ENCODE peak calls at places on chromosomes 4 and X, in seven cellular contexts. X is endothelial cell, K is A549, Q is ascending aorta, M is heart right ventricle, A is GM23338, P is WTC11. N is an unnamed sample.

GRCh38 chrX:47420264-47420663 is 49.9 kb downstream of the ZNF157 start:
- DNase-seq in X (no peak), K (no peak), Q (no peak), M (no peak), A (no peak), P (no peak), N (no peak)

GRCh38 chr4:7945709-7946380 is 6.2 kb upstream of the AFAP1 start:
- DNase-seq in X (no peak), K (no peak), Q (no peak), M (no peak), A (no peak), P (no peak), N (no peak)

GRCh38 chrX:37781808-37782207 is 1.9 kb downstream of the CYBB start:
- DNase-seq in X (no peak), K (no peak), Q (no peak), M (no peak), A (no peak), P (no peak), N (no peak)

GRCh38 chrX:38627683-38628082 is 66.3 kb downstream of the TSPAN7 start:
- DNase-seq in X (peak; percentile 7), K (peak; percentile 59), Q (no peak), M (no peak), A (peak; percentile 76), P (peak; percentile 19), N (no peak)

GRCh38 chr4:16226816-16227461 is 668 bp upstream of the TAPT1 start:
- DNase-seq in X (peak; percentile 51), K (peak; percentile 37), Q (no peak), M (peak; percentile 62), A (peak; percentile 71), P (peak; percentile 65), N (no peak)

GRCh38 chrX:121871122-121871521 is 823.7 kb downstream of the GLUD2 start:
- DNase-seq in X (no peak), K (no peak), Q (no peak), M (no peak), A (no peak), P (no peak), N (no peak)

GRCh38 chrX:25427873-25428555 is 412.2 kb upstream of the ARX start:
- DNase-seq in X (peak; percentile 27), K (no peak), Q (no peak), M (no peak), A (peak; percentile 55), P (peak; percentile 67), N (no peak)

GRCh38 chr4:1628892-1629703 is 55.0 kb downstream of the FAM53A start:
- DNase-seq in X (peak; percentile 89), K (peak; percentile 27), Q (no peak), M (peak; percentile 39), A (peak; percentile 79), P (peak; percentile 87), N (no peak)

GRCh38 chr4:109041463-109041862 is 261.0 kb downstream of the COL25A1 start:
- DNase-seq in X (no peak), K (no peak), Q (no peak), M (no peak), A (no peak), P (no peak), N (no peak)

GRCh38 chr4:2426069-2426397 is 7.3 kb downstream of the CFAP99 start:
- DNase-seq in X (no peak), K (no peak), Q (no peak), M (no peak), A (no peak), P (no peak), N (no peak)

GRCh38 chr4:183099537-183100297 is 660 bp downstream of the WWC2 start:
- DNase-seq in X (peak; percentile 69), K (peak; percentile 46), Q (no peak), M (peak; percentile 36), A (peak; percentile 89), P (peak; percentile 84), N (no peak)

GRCh38 chr4:41207330-41207831 is 7.0 kb downstream of the APBB2 start:
- DNase-seq in X (no peak), K (no peak), Q (no peak), M (peak; percentile 40), A (no peak), P (no peak), N (no peak)

GRCh38 chr4:1362046-1362445 is 15.0 kb downstream of the UVSSA start:
- DNase-seq in X (no peak), K (no peak), Q (no peak), M (no peak), A (no peak), P (no peak), N (no peak)

GRCh38 chr4:93289241-93289640 is 539.3 kb upstream of the ATOH1 start:
- DNase-seq in X (no peak), K (no peak), Q (no peak), M (no peak), A (no peak), P (no peak), N (no peak)

GRCh38 chrX:45709381-45709780 is 508.7 kb upstream of the DIPK2B start:
- DNase-seq in X (no peak), K (no peak), Q (no peak), M (no peak), A (no peak), P (no peak), N (no peak)

GRCh38 chr4:55854132-55854531 is 684 bp downstream of the EXOC1 start:
- DNase-seq in X (no peak), K (no peak), Q (no peak), M (no peak), A (no peak), P (no peak), N (no peak)

GRCh38 chr4:10461850-10462400 is 4.7 kb upstream of the ZNF518B start:
- DNase-seq in X (no peak), K (no peak), Q (no peak), M (no peak), A (peak; percentile 53), P (peak; percentile 21), N (no peak)

GRCh38 chrX:38233891-38234807 is 13.5 kb upstream of the SRPX start:
- DNase-seq in X (no peak), K (peak; percentile 13), Q (no peak), M (peak; percentile 17), A (peak; percentile 2), P (no peak), N (peak; percentile 53)

GRCh38 chrX:111071542-111072277 is 24.3 kb upstream of the PAK3 start:
- DNase-seq in X (no peak), K (no peak), Q (no peak), M (no peak), A (no peak), P (no peak), N (no peak)

GRCh38 chrX:10387011-10387410 is 230.2 kb downstream of the CLCN4 start:
- DNase-seq in X (no peak), K (no peak), Q (no peak), M (no peak), A (no peak), P (no peak), N (no peak)

GRCh38 chrX:109954333-109954732 is 48.6 kb upstream of the TMEM164 start:
- DNase-seq in X (no peak), K (no peak), Q (no peak), M (no peak), A (no peak), P (no peak), N (no peak)

GRCh38 chrX:154457491-154458115 is 478 bp upstream of the PLXNA3 start:
- DNase-seq in X (no peak), K (no peak), Q (no peak), M (peak; percentile 9), A (peak; percentile 80), P (peak; percentile 71), N (no peak)

GRCh38 chrX:40008841-40009461 is 88.8 kb downstream of the BCOR start:
- DNase-seq in X (no peak), K (no peak), Q (no peak), M (peak; percentile 65), A (peak; percentile 52), P (peak; percentile 36), N (no peak)

GRCh38 chr4:19776021-19776459 is 475.7 kb upstream of the SLIT2 start:
- DNase-seq in X (no peak), K (peak; percentile 19), Q (no peak), M (no peak), A (no peak), P (no peak), N (peak; percentile 14)

GRCh38 chrX:8033175-8033574 is 106.0 kb upstream of the PNPLA4 start:
- DNase-seq in X (no peak), K (no peak), Q (no peak), M (no peak), A (no peak), P (no peak), N (no peak)

GRCh38 chr4:105060628-105061027 is 86.0 kb upstream of the TET2 start:
- DNase-seq in X (no peak), K (no peak), Q (no peak), M (no peak), A (no peak), P (no peak), N (no peak)

GRCh38 chr4:123401466-123402175 is 5.0 kb downstream of the SPRY1 start:
- DNase-seq in X (no peak), K (no peak), Q (no peak), M (no peak), A (no peak), P (no peak), N (no peak)
- TF ChIP-seq CTCF in X (no peak), K (no peak), Q (no peak), M (no peak), A (no peak), P (no peak), N (no peak)

GRCh38 chr4:21806991-21807390 is 141.6 kb downstream of the KCNIP4 start:
- DNase-seq in X (no peak), K (no peak), Q (no peak), M (no peak), A (no peak), P (no peak), N (no peak)
- TF ChIP-seq CTCF in X (no peak), K (no peak), Q (no peak), M (no peak), A (peak; percentile 20), P (no peak), N (no peak)

GRCh38 chr4:150960818-150961217 is 54.3 kb downstream of the LRBA start:
- DNase-seq in X (peak; percentile 15), K (peak; percentile 53), Q (no peak), M (no peak), A (peak; percentile 83), P (peak; percentile 69), N (no peak)
- TF ChIP-seq CTCF in X (peak; percentile 37), K (peak; percentile 32), Q (no peak), M (peak; percentile 27), A (peak; percentile 92), P (peak; percentile 63), N (peak; percentile 52)

DNA sequence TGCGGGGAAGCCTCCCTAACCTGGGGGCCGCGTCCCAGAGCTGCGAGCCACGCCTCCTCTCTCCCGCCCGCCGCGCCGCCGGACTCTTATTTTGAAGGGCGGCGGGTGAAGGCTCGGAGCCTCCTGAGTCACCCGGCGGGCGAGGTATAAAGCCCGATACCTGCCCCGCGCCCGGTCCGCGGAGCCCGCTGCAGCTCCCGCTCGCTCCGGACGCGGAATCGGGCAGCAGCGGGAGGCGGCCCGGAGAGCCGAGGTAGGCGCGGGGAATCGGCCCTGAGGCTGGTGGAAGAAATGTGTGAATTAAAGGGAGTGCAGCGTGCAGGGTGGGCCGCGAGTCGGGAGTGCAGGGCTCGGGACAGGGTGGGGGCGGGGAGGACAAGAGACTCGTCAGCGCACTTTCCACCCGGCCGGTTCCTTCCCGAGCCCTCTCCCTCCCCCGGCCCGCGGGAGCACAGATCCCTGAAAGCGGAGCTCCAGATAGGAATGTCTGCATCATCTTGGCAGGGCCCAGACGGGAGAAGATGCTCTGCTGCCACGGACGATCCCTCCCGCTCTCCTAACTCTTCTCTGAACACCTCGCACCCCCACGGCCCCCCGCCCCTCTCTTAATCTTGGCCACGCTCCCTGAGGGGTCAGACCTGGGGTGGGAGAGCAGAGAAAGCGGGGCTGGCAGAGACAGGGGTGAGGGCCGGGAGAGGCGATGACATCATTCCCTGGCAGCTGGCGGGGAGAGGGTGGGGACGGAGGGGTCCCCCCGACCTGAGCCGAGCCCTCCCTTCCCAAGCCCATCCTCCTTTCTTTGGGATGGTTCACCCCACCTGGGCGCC is 177.9 kb downstream of the CBR4 start:
- DNase-seq in X (peak; percentile 66), K (peak; percentile 77), Q (peak; percentile 31), M (peak; percentile 66), A (peak; percentile 97), P (peak; percentile 85), N (no peak)
- TF ChIP-seq CTCF in X (no peak), K (no peak), Q (peak; percentile 15), M (no peak), A (no peak), P (no peak), N (no peak)

N was measured in AG09319.